ENCODE peak calls at places on chromosome 9, in eight cellular contexts. V is mesothelial cell of epicardium; I is amniotic stem cell; X is T follicular helper cell; L is effector memory CD4-positive, alpha-beta T cell; K is stimulated activated naive B cell treated with anti-CD40 and anti-IgM and Interleukin-4, amounts not matched to agents 10 μg/mL and 1 μg/mL and 100 μg/mL, for 72 hours; Z is osteoblast; C is MCF 10A. R is an unnamed sample.

GRCh38 chr9:120730661-120731514 is 16.6 kb upstream of the MEGF9 start:
- DNase-seq in V (no peak), I (no peak), X (no peak), L (no peak), K (no peak), Z (peak), C (peak), R (no peak)

GRCh38 chr9:21591221-21592062 is 109.3 kb upstream of the IFNE start:
- DNase-seq in V (no peak), I (peak), X (no peak), L (no peak), K (no peak), Z (peak), C (peak), R (no peak)

GRCh38 chr9:89444212-89444611 is 53.7 kb downstream of the SEMA4D start:
- DNase-seq in V (no peak), I (no peak), X (peak), L (no peak), K (no peak), Z (no peak), C (no peak), R (no peak)

GRCh38 chr9:75086443-75087278 is 1.3 kb downstream of the NMRK1 start:
- DNase-seq in V (no peak), I (no peak), X (no peak), L (no peak), K (no peak), Z (no peak), C (no peak), R (no peak)

GRCh38 chr9:35617548-35617947 is 665 bp downstream of the CD72 start:
- DNase-seq in V (no peak), I (no peak), X (no peak), L (no peak), K (no peak), Z (no peak), C (no peak), R (no peak)

GRCh38 chr9:6564370-6564769 is 81.2 kb downstream of the GLDC start:
- DNase-seq in V (no peak), I (no peak), X (no peak), L (no peak), K (no peak), Z (no peak), C (peak), R (no peak)

GRCh38 chr9:11163843-11164242 is 551.0 kb upstream of the PTPRD start:
- DNase-seq in V (no peak), I (no peak), X (no peak), L (no peak), K (no peak), Z (no peak), C (no peak), R (no peak)

GRCh38 chr9:85978496-85978895 is 37.5 kb downstream of the NAA35 start:
- DNase-seq in V (no peak), I (no peak), X (no peak), L (no peak), K (no peak), Z (no peak), C (no peak), R (no peak)

GRCh38 chr9:89194381-89195114 is 15.9 kb upstream of the SHC3 start:
- DNase-seq in V (no peak), I (no peak), X (no peak), L (no peak), K (no peak), Z (no peak), C (no peak), R (no peak)

GRCh38 chr9:13845460-13845859 is 468.5 kb downstream of the NFIB start:
- DNase-seq in V (no peak), I (no peak), X (no peak), L (no peak), K (no peak), Z (no peak), C (peak), R (no peak)

R was measured in breast epithelium.